ENCODE peak calls at places on chromosome 20, in six cellular contexts. F is astrocyte, G is thyroid gland, H is NT2/D1, B is fibroblast of lung, C is PC-9. R is an unnamed sample.

GRCh38 chr20:19181552-19181951 is 30.9 kb upstream of the SLC24A3 start:
- DNase-seq in F (no peak), H (no peak), C (no peak), G (no peak), B (no peak), R (no peak)

GRCh38 chr20:10718671-10719070 is 44.9 kb upstream of the JAG1 start:
- DNase-seq in C (no peak), B (no peak), H (no peak), F (no peak), G (no peak), R (no peak)

GRCh38 chr20:32478576-32478975 is 106.6 kb downstream of the NOL4L start:
- DNase-seq in B (no peak), F (no peak), C (no peak), G (no peak), H (no peak), R (no peak)

GRCh38 chr20:20393770-20394169 is 25.9 kb downstream of the INSM1 start:
- DNase-seq in B (no peak), C (no peak), H (no peak), F (no peak), G (no peak), R (no peak)

GRCh38 chr20:37876863-37877262 is 26.1 kb upstream of the VSTM2L start:
- DNase-seq in H (no peak), G (no peak), F (no peak), B (no peak), C (no peak), R (no peak)

GRCh38 chr20:52312131-52312729 is 120.7 kb upstream of the ZFP64 start:
- DNase-seq in G (peak), F (peak), C (peak), B (peak), H (peak), R (peak)

GRCh38 chr20:45082468-45082867 is 18.5 kb downstream of the KCNS1 start:
- DNase-seq in C (no peak), H (no peak), B (no peak), F (no peak), G (no peak), R (no peak)

GRCh38 chr20:43721429-43722152 is 5.2 kb downstream of the GTSF1L start:
- DNase-seq in F (no peak), C (no peak), B (no peak), G (no peak), H (no peak), R (no peak)

GRCh38 chr20:8404912-8405635 is 273.0 kb downstream of the PLCB1 start:
- DNase-seq in H (no peak), C (no peak), F (no peak), G (no peak), B (no peak), R (no peak)

GRCh38 chr20:15814903-15815302 is 758.3 kb downstream of the KIF16B start:
- DNase-seq in H (no peak), F (peak), C (no peak), G (no peak), B (peak), R (peak)

GRCh38 chr20:25355866-25356265 is 34.8 kb downstream of the ABHD12 start:
- DNase-seq in H (no peak), G (no peak), F (no peak), C (no peak), B (no peak), R (no peak)

GRCh38 chr20:43913291-43914025 is 1.2 kb upstream of the TOX2 start:
- DNase-seq in C (no peak), B (no peak), G (no peak), F (no peak), H (no peak), R (no peak)

GRCh38 chr20:43752561-43753301 is 25.9 kb upstream of the GTSF1L start:
- DNase-seq in C (peak), B (peak), F (peak), G (no peak), H (no peak), R (peak)

GRCh38 chr20:4656491-4656890 is 65.2 kb upstream of the PRND start:
- DNase-seq in H (no peak), C (no peak), F (no peak), G (no peak), B (no peak), R (peak)

GRCh38 chr20:11937230-11937629 is 19.5 kb downstream of the BTBD3 start:
- DNase-seq in C (no peak), B (no peak), H (no peak), G (no peak), F (no peak), R (no peak)

GRCh38 chr20:11270566-11270965 is 596.8 kb upstream of the JAG1 start:
- DNase-seq in G (no peak), H (no peak), B (no peak), F (no peak), C (peak), R (no peak)

GRCh38 chr20:48698507-48699267 is 129.1 kb downstream of the PREX1 start:
- DNase-seq in C (no peak), F (no peak), B (no peak), H (no peak), G (no peak), R (no peak)

GRCh38 chr20:36086767-36087166 is 67.8 kb upstream of the EPB41L1 start:
- DNase-seq in H (no peak), G (no peak), C (peak), B (no peak), F (no peak), R (no peak)

GRCh38 chr20:40962733-40963504 is 65.7 kb upstream of the TOP1 start:
- DNase-seq in H (peak), C (peak), B (peak), G (peak), F (no peak), R (peak)

GRCh38 chr20:16474342-16474741 is 98.9 kb downstream of the KIF16B start:
- DNase-seq in C (no peak), H (no peak), B (no peak), G (no peak), F (no peak), R (no peak)

GRCh38 chr20:8646026-8646425 is 422.9 kb upstream of the PLCB4 start:
- DNase-seq in F (peak), B (peak), C (no peak), G (no peak), H (no peak), R (peak)

GRCh38 chr20:16066571-16066970 is 506.7 kb downstream of the KIF16B start:
- DNase-seq in G (no peak), H (no peak), B (no peak), C (no peak), F (no peak), R (no peak)

GRCh38 chr20:15582146-15582776 is 991.0 kb downstream of the KIF16B start:
- DNase-seq in B (no peak), G (no peak), C (no peak), F (no peak), H (no peak), R (no peak)

GRCh38 chr20:17531537-17532025 is 402 bp upstream of the BFSP1 start:
- DNase-seq in B (no peak), C (no peak), G (no peak), F (no peak), H (no peak), R (no peak)

GRCh38 chr20:14717124-14718004 is 380.0 kb upstream of the FLRT3 start:
- DNase-seq in H (no peak), B (no peak), C (no peak), F (no peak), G (no peak), R (no peak)

GRCh38 chr20:33373735-33374605 is 27.3 kb downstream of the CDK5RAP1 start:
- DNase-seq in G (no peak), C (peak), H (no peak), F (peak), B (peak), R (peak)

GRCh38 chr20:51763965-51764602 is 4.1 kb downstream of the ATP9A start:
- DNase-seq in H (no peak), C (no peak), B (peak), F (peak), G (no peak), R (peak)

GRCh38 chr20:9977629-9978028 is 57.2 kb upstream of the ANKEF1 start:
- DNase-seq in G (no peak), C (no peak), B (peak), H (no peak), F (no peak), R (peak)

GRCh38 chr20:32522775-32523612 is 62.1 kb downstream of the NOL4L start:
- DNase-seq in C (no peak), G (no peak), F (no peak), B (peak), H (no peak), R (peak)

GRCh38 chr20:4592316-4593148 is 129.2 kb upstream of the PRND start:
- DNase-seq in F (no peak), G (peak), B (peak), H (no peak), C (peak), R (peak)

GRCh38 chr20:36112112-36112511 is 42.4 kb upstream of the EPB41L1 start:
- DNase-seq in G (peak), C (peak), H (no peak), B (no peak), F (no peak), R (no peak)

GRCh38 chr20:38673261-38673660 is 51.0 kb upstream of the SLC32A1 start:
- DNase-seq in F (no peak), H (peak), G (no peak), C (no peak), B (no peak), R (no peak)

GRCh38 chr20:9051508-9051907 is 17.4 kb upstream of the PLCB4 start:
- DNase-seq in B (peak), F (peak), C (peak), G (no peak), H (no peak), R (peak)

GRCh38 chr20:13687827-13688226 is 49.1 kb upstream of the TASP1 start:
- DNase-seq in G (no peak), C (no peak), F (no peak), B (peak), H (no peak), R (no peak)

GRCh38 chr20:36085686-36086267 is 68.8 kb upstream of the EPB41L1 start:
- DNase-seq in B (peak), C (peak), H (no peak), F (peak), G (peak), R (peak)

GRCh38 chr20:20360464-20360863 is 7.4 kb upstream of the INSM1 start:
- DNase-seq in H (no peak), C (peak), G (peak), F (peak), B (peak), R (peak)

GRCh38 chr20:26167499-26167898 is 470.8 kb upstream of the ZNF337 start:
- DNase-seq in F (peak), H (no peak), C (no peak), G (no peak), B (peak), R (peak)

GRCh38 chr20:4083103-4083864 is 67.9 kb upstream of the RNF24 start:
- DNase-seq in F (no peak), C (no peak), B (no peak), H (no peak), G (peak), R (no peak)

GRCh38 chr20:50547956-50548355 is 37.8 kb downstream of the PTPN1 start:
- DNase-seq in F (no peak), G (no peak), B (no peak), H (no peak), C (no peak), R (no peak)
- H3K4me3 ChIP-seq in F (no peak), G (no peak), B (no peak), H (no peak), C (no peak), R (no peak)

DNA sequence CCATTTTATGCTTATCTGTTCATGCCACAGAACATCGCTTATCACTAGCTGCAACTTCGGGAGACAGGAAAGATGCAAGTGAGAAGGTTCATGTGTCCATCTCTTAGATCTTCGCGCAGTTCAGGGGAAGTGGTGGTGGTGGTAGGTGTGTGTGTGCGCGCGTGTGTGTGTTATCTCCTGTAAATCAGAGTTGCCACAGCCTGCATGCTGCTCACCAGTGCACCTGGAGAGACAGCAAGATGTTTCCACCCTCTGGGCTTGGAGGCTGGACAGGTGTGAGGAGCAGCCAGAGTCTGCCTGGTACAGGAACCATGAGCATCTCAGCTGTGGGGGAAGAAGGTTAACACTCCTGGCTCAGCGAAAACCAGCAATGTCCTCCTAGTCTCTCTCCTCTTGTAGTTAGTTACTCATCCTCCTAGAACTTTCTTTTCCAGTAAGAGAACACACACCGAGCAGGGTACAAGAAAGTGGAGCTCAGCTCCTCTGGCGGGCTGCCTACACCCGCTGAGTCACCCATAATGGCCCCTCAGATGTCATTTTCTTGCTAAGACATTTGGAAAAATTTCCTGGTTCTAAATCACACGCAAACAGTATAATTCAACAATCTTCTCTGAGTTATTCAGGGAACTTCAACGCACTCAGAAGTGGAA is 5.1 kb upstream of the TUBB1 start:
- DNase-seq in G (no peak), C (no peak), H (no peak), F (peak), B (peak), R (peak)
- H3K4me3 ChIP-seq in G (no peak), C (no peak), H (no peak), F (no peak), B (no peak), R (no peak)

GRCh38 chr20:6055981-6056569 is 2.2 kb upstream of the LRRN4 start:
- DNase-seq in C (peak), H (no peak), F (no peak), G (no peak), B (no peak), R (no peak)

GRCh38 chr20:6055161-6055783 is 1.4 kb upstream of the LRRN4 start:
- DNase-seq in F (no peak), C (no peak), G (no peak), B (no peak), H (no peak), R (no peak)

GRCh38 chr20:6051505-6051904 is 2.4 kb downstream of the LRRN4 start:
- DNase-seq in F (peak), G (no peak), B (peak), H (no peak), C (peak), R (peak)

GRCh38 chr20:6053064-6053775 is 640 bp downstream of the LRRN4 start:
- DNase-seq in H (no peak), G (no peak), B (no peak), C (no peak), F (no peak), R (no peak)

DNA sequence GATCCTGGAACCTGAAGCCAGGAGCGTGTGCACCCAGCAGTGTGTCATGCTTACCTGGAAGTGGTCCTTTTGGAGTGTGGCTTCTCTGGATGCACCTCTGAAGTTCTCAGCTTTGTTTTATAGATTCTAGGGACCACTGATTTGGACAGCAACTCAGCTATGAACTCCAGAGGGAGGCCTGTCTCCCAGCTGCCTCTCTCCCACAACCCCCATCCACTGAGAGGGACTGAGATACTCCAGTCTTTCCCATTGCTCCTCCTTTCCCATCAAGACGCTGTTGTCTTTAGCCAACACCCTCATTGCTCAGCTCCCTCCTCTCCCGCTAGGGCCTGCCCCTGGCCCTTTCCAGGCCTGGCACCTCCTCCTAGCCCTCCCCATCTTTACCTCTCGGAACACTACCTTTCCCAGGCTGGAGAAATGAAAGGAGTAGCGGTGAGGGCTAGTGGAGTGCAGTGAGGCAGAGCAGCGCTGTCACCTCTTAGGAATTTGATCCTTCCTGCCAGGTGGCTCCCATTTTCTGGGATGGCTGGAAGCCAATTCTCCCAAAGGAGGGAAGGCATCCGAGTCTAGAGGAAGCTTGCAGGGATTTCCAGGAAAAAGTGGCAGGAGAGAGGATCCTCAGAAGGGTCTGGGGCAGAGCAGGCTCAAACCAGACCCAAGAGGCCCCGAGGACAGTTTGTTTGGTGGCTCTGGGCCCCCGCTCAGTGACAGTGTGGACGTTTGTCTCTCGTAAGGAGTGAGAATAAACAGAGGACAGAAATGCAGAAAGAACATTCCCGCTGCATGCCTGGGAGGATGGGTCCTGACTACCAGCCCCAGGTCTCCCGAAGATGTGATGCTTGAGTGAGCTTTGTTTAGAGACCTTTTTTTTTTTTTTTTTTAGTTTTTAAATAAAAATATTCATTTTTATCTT is at the start of gene LRRN4:
- DNase-seq in C (peak), F (peak), B (peak), H (peak), G (peak), R (no peak)
- H3K4me3 ChIP-seq in C (peak), F (no peak), B (no peak), H (no peak), G (no peak), R (no peak)

DNA sequence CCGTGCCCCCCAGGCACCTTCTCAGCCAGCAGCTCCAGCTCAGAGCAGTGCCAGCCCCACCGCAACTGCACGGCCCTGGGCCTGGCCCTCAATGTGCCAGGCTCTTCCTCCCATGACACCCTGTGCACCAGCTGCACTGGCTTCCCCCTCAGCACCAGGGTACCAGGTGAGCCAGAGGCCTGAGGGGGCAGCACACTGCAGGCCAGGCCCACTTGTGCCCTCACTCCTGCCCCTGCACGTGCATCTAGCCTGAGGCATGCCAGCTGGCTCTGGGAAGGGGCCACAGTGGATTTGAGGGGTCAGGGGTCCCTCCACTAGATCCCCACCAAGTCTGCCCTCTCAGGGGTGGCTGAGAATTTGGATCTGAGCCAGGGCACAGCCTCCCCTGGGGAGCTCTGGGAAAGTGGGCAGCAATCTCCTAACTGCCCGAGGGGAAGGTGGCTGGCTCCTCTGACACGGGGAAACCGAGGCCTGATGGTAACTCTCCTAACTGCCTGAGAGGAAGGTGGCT is 960 bp downstream of the TNFRSF6B start:
- DNase-seq in C (no peak), H (no peak), F (no peak), B (no peak), G (no peak), R (no peak)
- H3K4me3 ChIP-seq in C (no peak), H (no peak), F (peak), B (no peak), G (no peak), R (no peak)

DNA sequence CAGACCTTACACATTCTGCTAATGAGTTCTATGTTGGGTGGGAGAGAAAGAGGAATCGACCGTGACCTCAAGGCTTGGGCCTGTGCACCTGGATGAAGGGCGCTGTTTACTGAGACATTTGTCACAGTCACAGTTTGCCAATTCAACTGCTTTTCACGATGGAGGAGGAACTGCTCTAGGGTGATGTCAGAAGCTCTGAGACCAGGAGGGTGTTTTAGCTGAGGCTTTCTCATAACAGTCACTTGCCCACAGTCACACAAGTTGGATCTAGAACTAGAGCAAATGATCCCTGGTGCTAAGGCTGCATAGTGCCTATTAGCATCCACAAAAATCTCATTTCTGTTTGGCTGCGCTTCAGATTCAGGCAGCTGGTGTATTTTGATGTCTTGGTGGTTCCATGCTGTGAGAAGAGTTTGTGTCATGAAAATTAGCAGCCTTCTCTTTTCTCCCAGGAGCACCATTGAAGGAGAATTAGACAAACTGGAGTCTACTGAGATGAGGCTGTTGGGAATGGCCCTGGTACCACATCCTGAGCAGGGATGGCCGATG is 83.3 kb upstream of the TGM3 start:
- DNase-seq in H (no peak), B (no peak), F (no peak), C (no peak), G (no peak), R (no peak)
- H3K4me3 ChIP-seq in H (no peak), B (no peak), F (no peak), C (no peak), G (no peak), R (no peak)

DNA sequence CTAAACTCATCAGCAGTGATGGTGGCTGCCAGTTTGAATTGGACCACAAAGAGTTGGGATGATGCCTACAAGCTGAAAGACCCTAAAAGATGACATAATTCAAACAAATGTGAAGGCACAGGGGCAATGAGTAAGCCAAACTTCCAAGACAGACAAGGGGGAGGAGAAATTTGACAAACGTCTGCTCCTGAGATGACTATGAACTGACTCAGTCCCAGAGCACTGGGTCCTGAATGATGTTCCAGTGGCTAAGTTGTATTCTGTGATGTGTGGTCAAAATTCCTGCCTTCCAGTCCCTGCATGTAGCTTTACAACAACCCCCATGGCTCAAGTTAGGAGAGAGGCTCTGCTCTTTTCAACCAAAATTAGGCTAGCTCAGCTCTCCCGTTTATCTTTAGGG is 86.1 kb upstream of the SIRPA start:
- DNase-seq in F (peak), B (peak), C (no peak), H (no peak), G (no peak), R (peak)
- H3K4me3 ChIP-seq in F (peak), B (no peak), C (no peak), H (no peak), G (no peak), R (no peak)

GRCh38 chr20:63470410-63470809 is 2.0 kb downstream of the KCNQ2 start:
- DNase-seq in B (no peak), H (no peak), G (no peak), C (no peak), F (no peak), R (no peak)
- H3K4me3 ChIP-seq in B (no peak), H (peak), G (no peak), C (no peak), F (no peak), R (no peak)

GRCh38 chr20:47356220-47356525 is 326 bp downstream of the ZMYND8 start:
- DNase-seq in H (no peak), C (no peak), F (no peak), B (no peak), G (no peak), R (no peak)
- H3K4me3 ChIP-seq in H (peak), C (peak), F (no peak), B (peak), G (no peak), R (peak)

GRCh38 chr20:845967-846893 is 12.7 kb downstream of the FAM110A start:
- DNase-seq in C (no peak), H (no peak), G (no peak), B (no peak), F (no peak), R (no peak)
- H3K4me3 ChIP-seq in C (no peak), H (no peak), G (no peak), B (no peak), F (no peak), R (no peak)